ENCODE peak calls at places on chromosomes 1 and 21, in six cellular contexts. One of them, this sample, is unnamed.

GRCh38 chr21:33281101-33281652 is 15.0 kb downstream of the IL10RB start:
- DNase-seq in stimulated activated CD4-positive, alpha-beta T cell treated with anti-CD3 and anti-CD28 coated beads, Interleukin-2, amount 100 ng/mL, for 24 hours: no peak
- DNase-seq in RWPE2: no peak
- DNase-seq in NCI-H1105 treated with DMSO at 0.1 percent for 48 hours: no peak
- DNase-seq in stimulated activated CD8-positive, alpha-beta memory T cell treated with anti-CD3 and anti-CD28 coated beads, Interleukin-7, amount 100 ng/mL, for 1 hour: no peak
- DNase-seq in AG09319: no peak
- DNase-seq in this sample: no peak

GRCh38 chr21:40139636-40140035 is 272.4 kb downstream of the PCP4 start:
- DNase-seq in stimulated activated CD4-positive, alpha-beta T cell treated with anti-CD3 and anti-CD28 coated beads, Interleukin-2, amount 100 ng/mL, for 24 hours: no peak
- DNase-seq in RWPE2: no peak
- DNase-seq in NCI-H1105 treated with DMSO at 0.1 percent for 48 hours: no peak
- DNase-seq in stimulated activated CD8-positive, alpha-beta memory T cell treated with anti-CD3 and anti-CD28 coated beads, Interleukin-7, amount 100 ng/mL, for 1 hour: no peak
- DNase-seq in AG09319: no peak
- DNase-seq in this sample: no peak

GRCh38 chr1:155004352-155005075 is 1.9 kb downstream of the ZBTB7B start:
- DNase-seq in stimulated activated CD4-positive, alpha-beta T cell treated with anti-CD3 and anti-CD28 coated beads, Interleukin-2, amount 100 ng/mL, for 24 hours: no peak
- DNase-seq in RWPE2: peak
- DNase-seq in NCI-H1105 treated with DMSO at 0.1 percent for 48 hours: no peak
- DNase-seq in stimulated activated CD8-positive, alpha-beta memory T cell treated with anti-CD3 and anti-CD28 coated beads, Interleukin-7, amount 100 ng/mL, for 1 hour: no peak
- DNase-seq in AG09319: no peak
- DNase-seq in this sample: no peak

GRCh38 chr1:96865731-96866684 is 144.4 kb downstream of the PTBP2 start:
- DNase-seq in stimulated activated CD4-positive, alpha-beta T cell treated with anti-CD3 and anti-CD28 coated beads, Interleukin-2, amount 100 ng/mL, for 24 hours: no peak
- DNase-seq in RWPE2: no peak
- DNase-seq in NCI-H1105 treated with DMSO at 0.1 percent for 48 hours: no peak
- DNase-seq in stimulated activated CD8-positive, alpha-beta memory T cell treated with anti-CD3 and anti-CD28 coated beads, Interleukin-7, amount 100 ng/mL, for 1 hour: no peak
- DNase-seq in AG09319: peak
- DNase-seq in this sample: no peak

GRCh38 chr1:238469146-238469601 is 578.5 kb upstream of the ZP4 start:
- DNase-seq in stimulated activated CD4-positive, alpha-beta T cell treated with anti-CD3 and anti-CD28 coated beads, Interleukin-2, amount 100 ng/mL, for 24 hours: no peak
- DNase-seq in RWPE2: no peak
- DNase-seq in NCI-H1105 treated with DMSO at 0.1 percent for 48 hours: no peak
- DNase-seq in stimulated activated CD8-positive, alpha-beta memory T cell treated with anti-CD3 and anti-CD28 coated beads, Interleukin-7, amount 100 ng/mL, for 1 hour: no peak
- DNase-seq in AG09319: no peak
- DNase-seq in this sample: no peak

GRCh38 chr1:213761845-213762407 is 225.8 kb upstream of the PROX1 start:
- DNase-seq in stimulated activated CD4-positive, alpha-beta T cell treated with anti-CD3 and anti-CD28 coated beads, Interleukin-2, amount 100 ng/mL, for 24 hours: peak
- DNase-seq in RWPE2: no peak
- DNase-seq in NCI-H1105 treated with DMSO at 0.1 percent for 48 hours: no peak
- DNase-seq in stimulated activated CD8-positive, alpha-beta memory T cell treated with anti-CD3 and anti-CD28 coated beads, Interleukin-7, amount 100 ng/mL, for 1 hour: peak
- DNase-seq in AG09319: no peak
- DNase-seq in this sample: no peak

GRCh38 chr1:28582248-28582615 is 9.8 kb upstream of the RAB42 start:
- DNase-seq in stimulated activated CD4-positive, alpha-beta T cell treated with anti-CD3 and anti-CD28 coated beads, Interleukin-2, amount 100 ng/mL, for 24 hours: no peak
- DNase-seq in RWPE2: no peak
- DNase-seq in NCI-H1105 treated with DMSO at 0.1 percent for 48 hours: peak
- DNase-seq in stimulated activated CD8-positive, alpha-beta memory T cell treated with anti-CD3 and anti-CD28 coated beads, Interleukin-7, amount 100 ng/mL, for 1 hour: no peak
- DNase-seq in AG09319: no peak
- DNase-seq in this sample: no peak

GRCh38 chr1:152190589-152190988 is 31.6 kb upstream of the RPTN start:
- DNase-seq in stimulated activated CD4-positive, alpha-beta T cell treated with anti-CD3 and anti-CD28 coated beads, Interleukin-2, amount 100 ng/mL, for 24 hours: no peak
- DNase-seq in RWPE2: no peak
- DNase-seq in NCI-H1105 treated with DMSO at 0.1 percent for 48 hours: no peak
- DNase-seq in stimulated activated CD8-positive, alpha-beta memory T cell treated with anti-CD3 and anti-CD28 coated beads, Interleukin-7, amount 100 ng/mL, for 1 hour: no peak
- DNase-seq in AG09319: no peak
- DNase-seq in this sample: no peak

GRCh38 chr21:39022901-39023693 is 160.2 kb downstream of the PSMG1 start:
- DNase-seq in stimulated activated CD4-positive, alpha-beta T cell treated with anti-CD3 and anti-CD28 coated beads, Interleukin-2, amount 100 ng/mL, for 24 hours: no peak
- DNase-seq in RWPE2: no peak
- DNase-seq in NCI-H1105 treated with DMSO at 0.1 percent for 48 hours: no peak
- DNase-seq in stimulated activated CD8-positive, alpha-beta memory T cell treated with anti-CD3 and anti-CD28 coated beads, Interleukin-7, amount 100 ng/mL, for 1 hour: no peak
- DNase-seq in AG09319: no peak
- DNase-seq in this sample: no peak

GRCh38 chr1:159799446-159799985 is 2.6 kb upstream of the FCRL6 start:
- DNase-seq in stimulated activated CD4-positive, alpha-beta T cell treated with anti-CD3 and anti-CD28 coated beads, Interleukin-2, amount 100 ng/mL, for 24 hours: no peak
- DNase-seq in RWPE2: no peak
- DNase-seq in NCI-H1105 treated with DMSO at 0.1 percent for 48 hours: no peak
- DNase-seq in stimulated activated CD8-positive, alpha-beta memory T cell treated with anti-CD3 and anti-CD28 coated beads, Interleukin-7, amount 100 ng/mL, for 1 hour: no peak
- DNase-seq in AG09319: no peak
- DNase-seq in this sample: no peak

GRCh38 chr1:151811181-151811580 is 6.0 kb upstream of the LINGO4 start:
- DNase-seq in stimulated activated CD4-positive, alpha-beta T cell treated with anti-CD3 and anti-CD28 coated beads, Interleukin-2, amount 100 ng/mL, for 24 hours: no peak
- DNase-seq in RWPE2: no peak
- DNase-seq in NCI-H1105 treated with DMSO at 0.1 percent for 48 hours: no peak
- DNase-seq in stimulated activated CD8-positive, alpha-beta memory T cell treated with anti-CD3 and anti-CD28 coated beads, Interleukin-7, amount 100 ng/mL, for 1 hour: no peak
- DNase-seq in AG09319: no peak
- DNase-seq in this sample: no peak

GRCh38 chr1:236315518-236315917 is 33.8 kb upstream of the ERO1B start:
- DNase-seq in stimulated activated CD4-positive, alpha-beta T cell treated with anti-CD3 and anti-CD28 coated beads, Interleukin-2, amount 100 ng/mL, for 24 hours: no peak
- DNase-seq in RWPE2: no peak
- DNase-seq in NCI-H1105 treated with DMSO at 0.1 percent for 48 hours: no peak
- DNase-seq in stimulated activated CD8-positive, alpha-beta memory T cell treated with anti-CD3 and anti-CD28 coated beads, Interleukin-7, amount 100 ng/mL, for 1 hour: no peak
- DNase-seq in AG09319: no peak
- DNase-seq in this sample: no peak

GRCh38 chr1:89273324-89273778 is 691 bp upstream of the GBP5 start:
- DNase-seq in stimulated activated CD4-positive, alpha-beta T cell treated with anti-CD3 and anti-CD28 coated beads, Interleukin-2, amount 100 ng/mL, for 24 hours: no peak
- DNase-seq in RWPE2: no peak
- DNase-seq in NCI-H1105 treated with DMSO at 0.1 percent for 48 hours: no peak
- DNase-seq in stimulated activated CD8-positive, alpha-beta memory T cell treated with anti-CD3 and anti-CD28 coated beads, Interleukin-7, amount 100 ng/mL, for 1 hour: no peak
- DNase-seq in AG09319: no peak
- DNase-seq in this sample: no peak

GRCh38 chr1:42940851-42941639 is 17.6 kb downstream of the SLC2A1 start:
- DNase-seq in stimulated activated CD4-positive, alpha-beta T cell treated with anti-CD3 and anti-CD28 coated beads, Interleukin-2, amount 100 ng/mL, for 24 hours: no peak
- DNase-seq in RWPE2: peak
- DNase-seq in NCI-H1105 treated with DMSO at 0.1 percent for 48 hours: no peak
- DNase-seq in stimulated activated CD8-positive, alpha-beta memory T cell treated with anti-CD3 and anti-CD28 coated beads, Interleukin-7, amount 100 ng/mL, for 1 hour: no peak
- DNase-seq in AG09319: peak
- DNase-seq in this sample: no peak